ENCODE peak calls at places on chromosomes 5 and 9, in five cellular contexts. G, E, H, S and F are unnamed samples.

GRCh38 chr5:29054282-29054681 is 2015.9 kb upstream of the CDH9 start:
- DNase-seq in G (no peak), E (no peak), H (no peak), S (peak), F (no peak)

GRCh38 chr9:133230093-133230492 is 21.0 kb upstream of the OBP2B start:
- DNase-seq in G (no peak), E (no peak), H (no peak), S (no peak), F (no peak)

GRCh38 chr9:36980148-36980974 is 53.7 kb downstream of the PAX5 start:
- DNase-seq in G (no peak), E (peak), H (peak), S (no peak), F (no peak)

GRCh38 chr5:179166171-179166885 is 106.2 kb downstream of the ZNF354C start:
- DNase-seq in G (no peak), E (no peak), H (no peak), S (no peak), F (no peak)

GRCh38 chr9:91758491-91758981 is 191.5 kb downstream of the ROR2 start:
- DNase-seq in G (peak), E (peak), H (peak), S (peak), F (no peak)

GRCh38 chr5:65817936-65818335 is 95.9 kb downstream of the NLN start:
- DNase-seq in G (no peak), E (no peak), H (no peak), S (no peak), F (no peak)

GRCh38 chr9:124258765-124259272 is 1.1 kb downstream of the NEK6 start:
- DNase-seq in G (no peak), E (peak), H (no peak), S (peak), F (peak)

GRCh38 chr5:154456540-154456939 is 10.7 kb downstream of the SAP30L start:
- DNase-seq in G (no peak), E (no peak), H (no peak), S (no peak), F (no peak)

GRCh38 chr9:130043654-130044623 is 950 bp upstream of the FNBP1 start:
- DNase-seq in G (no peak), E (no peak), H (no peak), S (peak), F (no peak)

GRCh38 chr5:104513194-104513602 is 950.6 kb upstream of the NUDT12 start:
- DNase-seq in G (no peak), E (no peak), H (no peak), S (peak), F (no peak)

GRCh38 chr5:140182803-140183367 is 7.9 kb downstream of the CYSTM1 start:
- DNase-seq in G (no peak), E (no peak), H (peak), S (peak), F (no peak)